ENCODE peak calls at places on chromosome 19, in eight cellular contexts. A, R, Q, Z, U, E, P and W are unnamed samples.

GRCh38 chr19:7595466-7596133 is at the start of gene CAMSAP3:
- DNase-seq in A (no peak), R (peak), Q (no peak), Z (no peak), U (no peak), E (no peak), P (no peak), W (no peak)

GRCh38 chr19:13986348-13986904 is 19.7 kb downstream of the RFX1 start:
- DNase-seq in A (peak), R (peak), Q (peak), Z (peak), U (peak), E (peak), P (peak), W (peak)

GRCh38 chr19:39212377-39212742 is 8.3 kb upstream of the SYCN start:
- DNase-seq in A (no peak), R (peak), Q (no peak), Z (no peak), U (no peak), E (no peak), P (no peak), W (no peak)

GRCh38 chr19:6589711-6590457 is 1.1 kb downstream of the CD70 start:
- DNase-seq in A (no peak), R (no peak), Q (no peak), Z (no peak), U (no peak), E (peak), P (no peak), W (no peak)

GRCh38 chr19:16306728-16307402 is 17.8 kb upstream of the KLF2 start:
- DNase-seq in A (no peak), R (no peak), Q (no peak), Z (no peak), U (no peak), E (no peak), P (no peak), W (no peak)

GRCh38 chr19:32416749-32417469 is 11.3 kb downstream of the DPY19L3 start:
- DNase-seq in A (no peak), R (no peak), Q (peak), Z (no peak), U (no peak), E (no peak), P (no peak), W (no peak)

GRCh38 chr19:6740589-6741348 is 1.3 kb downstream of the TRIP10 start:
- DNase-seq in A (peak), R (no peak), Q (peak), Z (peak), U (peak), E (peak), P (no peak), W (no peak)

GRCh38 chr19:55585658-55586339 is 5.2 kb upstream of the ZNF579 start:
- DNase-seq in A (peak), R (peak), Q (peak), Z (peak), U (peak), E (peak), P (no peak), W (no peak)

GRCh38 chr19:2266183-2266993 is 10.2 kb upstream of the JSRP1 start:
- DNase-seq in A (peak), R (peak), Q (peak), Z (peak), U (peak), E (peak), P (no peak), W (no peak)

GRCh38 chr19:55857149-55857548 is 20.8 kb downstream of the NLRP4 start:
- DNase-seq in A (no peak), R (no peak), Q (no peak), Z (no peak), U (no peak), E (no peak), P (no peak), W (no peak)

GRCh38 chr19:54062643-54063042 is 1.1 kb downstream of the VSTM1 start:
- DNase-seq in A (no peak), R (peak), Q (no peak), Z (peak), U (peak), E (no peak), P (no peak), W (no peak)

GRCh38 chr19:37654118-37654517 is 1.1 kb downstream of the ZFP30 start:
- DNase-seq in A (no peak), R (no peak), Q (no peak), Z (no peak), U (no peak), E (no peak), P (no peak), W (no peak)

GRCh38 chr19:48381178-48381950 is 10.0 kb downstream of the KDELR1 start:
- DNase-seq in A (no peak), R (no peak), Q (no peak), Z (no peak), U (no peak), E (no peak), P (no peak), W (no peak)

GRCh38 chr19:7250057-7250596 is 44.1 kb downstream of the INSR start:
- DNase-seq in A (no peak), R (no peak), Q (no peak), Z (no peak), U (no peak), E (no peak), P (no peak), W (no peak)

GRCh38 chr19:14512420-14512961 is 5.7 kb downstream of the DNAJB1 start:
- DNase-seq in A (no peak), R (no peak), Q (no peak), Z (no peak), U (no peak), E (no peak), P (no peak), W (no peak)

GRCh38 chr19:1060689-1061088 is 6.3 kb upstream of the ARHGAP45 start:
- DNase-seq in A (no peak), R (no peak), Q (no peak), Z (no peak), U (no peak), E (no peak), P (no peak), W (no peak)

GRCh38 chr19:1061987-1062386 is 5.0 kb upstream of the ARHGAP45 start:
- DNase-seq in A (no peak), R (no peak), Q (no peak), Z (no peak), U (no peak), E (no peak), P (no peak), W (no peak)

GRCh38 chr19:1063909-1064660 is 2.9 kb upstream of the ARHGAP45 start:
- DNase-seq in A (no peak), R (no peak), Q (no peak), Z (no peak), U (no peak), E (no peak), P (no peak), W (no peak)

GRCh38 chr19:1063030-1063908 is 3.7 kb upstream of the ARHGAP45 start:
- DNase-seq in A (no peak), R (no peak), Q (no peak), Z (no peak), U (no peak), E (no peak), P (no peak), W (no peak)

GRCh38 chr19:1062387-1063029 is 4.5 kb upstream of the ARHGAP45 start:
- DNase-seq in A (no peak), R (no peak), Q (no peak), Z (no peak), U (no peak), E (no peak), P (no peak), W (no peak)
- TF ChIP-seq POLR2A in A (no peak), R (no peak), Q (no peak), Z (no peak), U (no peak), E (no peak), P (no peak), W (no peak)

GRCh38 chr19:33521480-33522370 is at the start of gene PEPD:
- DNase-seq in A (peak), R (peak), Q (peak), Z (peak), U (peak), E (peak), P (peak), W (peak)
- TF ChIP-seq POLR2A in A (peak), R (peak), Q (peak), Z (no peak), U (peak), E (no peak), P (peak), W (peak)

GRCh38 chr19:10621966-10622365 is 3.4 kb upstream of the SLC44A2 start:
- DNase-seq in A (no peak), R (no peak), Q (no peak), Z (no peak), U (no peak), E (no peak), P (no peak), W (no peak)

GRCh38 chr19:10625762-10626138 is 397 bp downstream of the SLC44A2 start:
- DNase-seq in A (no peak), R (no peak), Q (no peak), Z (no peak), U (no peak), E (no peak), P (no peak), W (no peak)

GRCh38 chr19:10620786-10621185 is 4.6 kb upstream of the SLC44A2 start:
- DNase-seq in A (no peak), R (no peak), Q (no peak), Z (no peak), U (no peak), E (no peak), P (no peak), W (no peak)

GRCh38 chr19:10624585-10624984 is 768 bp upstream of the SLC44A2 start:
- DNase-seq in A (no peak), R (no peak), Q (no peak), Z (no peak), U (no peak), E (no peak), P (no peak), W (no peak)

DNA sequence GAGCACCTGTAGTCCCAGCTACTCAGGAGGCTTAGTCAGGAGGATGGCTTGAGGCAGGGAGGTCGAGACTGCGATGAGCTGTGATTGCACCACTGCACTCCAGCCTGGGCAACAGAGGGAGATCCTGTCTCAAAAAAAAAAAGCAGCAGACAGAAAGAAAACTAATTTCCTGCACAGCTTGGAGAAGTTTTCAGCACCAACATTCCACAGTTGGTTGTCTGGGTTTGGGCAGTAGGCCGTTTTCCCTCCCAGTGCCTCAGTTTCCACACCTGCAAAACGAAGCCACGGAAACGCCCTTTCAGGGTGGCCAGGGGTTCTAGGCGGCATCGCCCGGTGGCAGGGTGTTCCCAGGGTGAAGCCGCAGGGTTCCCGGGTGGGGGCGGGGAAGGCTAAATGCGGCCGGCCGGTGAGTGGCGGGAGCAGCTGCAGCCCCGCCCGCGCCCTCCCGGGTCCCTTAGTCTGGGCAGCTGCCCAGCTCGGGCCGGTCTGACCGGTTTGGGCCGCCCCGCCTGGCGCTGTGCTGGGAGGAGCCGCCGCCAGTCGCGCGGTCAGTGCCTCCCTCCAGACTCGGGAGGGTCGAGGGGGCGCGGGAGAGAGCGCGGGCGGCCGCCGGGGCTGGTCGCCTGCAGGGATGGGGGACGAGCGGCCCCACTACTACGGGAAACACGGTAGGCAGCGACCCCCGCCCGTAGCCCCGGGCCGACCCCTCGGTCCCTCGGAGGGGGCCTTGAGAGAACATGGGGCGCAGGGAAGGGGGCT is at the start of gene SLC44A2:
- DNase-seq in A (peak), R (peak), Q (peak), Z (peak), U (peak), E (peak), P (no peak), W (no peak)
- TF ChIP-seq POLR2A in A (peak), R (no peak), Q (no peak), Z (no peak), U (peak), E (no peak), P (no peak), W (peak)

DNA sequence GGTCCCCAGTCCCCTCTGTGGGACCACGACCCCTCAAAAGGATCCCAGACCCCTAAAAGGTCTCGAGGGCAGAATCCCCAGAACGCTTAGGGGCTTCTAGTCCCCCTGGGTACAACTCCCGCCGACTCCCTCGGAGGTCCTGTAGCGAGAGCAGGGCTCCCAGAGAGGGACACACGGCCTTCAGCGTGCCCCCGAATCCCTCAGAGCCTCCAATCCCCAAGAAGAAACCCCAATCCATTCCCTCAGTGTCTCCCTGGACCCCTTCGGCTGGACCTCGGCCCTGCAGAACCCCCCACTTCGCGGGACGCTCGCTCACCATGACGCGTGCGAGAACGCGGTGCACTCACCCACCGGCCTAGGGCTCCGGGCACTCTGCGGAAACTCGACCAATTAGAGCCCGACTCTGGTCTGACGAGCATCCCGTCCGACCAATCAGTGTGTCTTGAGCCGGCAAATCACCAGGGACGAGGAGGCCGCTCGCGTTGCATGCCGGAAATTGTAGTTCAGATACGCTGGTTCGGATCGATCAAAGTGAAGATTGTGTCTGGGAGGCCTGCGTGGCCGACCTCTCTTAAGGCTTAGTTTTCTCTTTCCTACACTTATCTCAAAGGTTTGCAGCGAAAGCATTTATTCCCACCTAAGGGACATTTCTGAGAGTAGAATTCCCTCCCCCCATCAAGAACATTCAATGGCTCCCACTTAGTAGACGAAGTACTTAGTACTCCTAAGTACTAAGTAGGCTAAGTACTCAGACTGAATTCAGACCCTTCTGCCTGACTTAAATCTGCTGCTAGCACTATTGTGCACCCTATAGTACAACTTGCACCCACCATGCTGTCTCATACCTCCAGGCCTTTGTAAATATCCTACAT is at the start of gene TMEM161A:
- DNase-seq in A (peak), R (peak), Q (peak), Z (peak), U (peak), E (peak), P (peak), W (peak)
- TF ChIP-seq POLR2A in A (peak), R (peak), Q (peak), Z (peak), U (peak), E (no peak), P (peak), W (no peak)

DNA sequence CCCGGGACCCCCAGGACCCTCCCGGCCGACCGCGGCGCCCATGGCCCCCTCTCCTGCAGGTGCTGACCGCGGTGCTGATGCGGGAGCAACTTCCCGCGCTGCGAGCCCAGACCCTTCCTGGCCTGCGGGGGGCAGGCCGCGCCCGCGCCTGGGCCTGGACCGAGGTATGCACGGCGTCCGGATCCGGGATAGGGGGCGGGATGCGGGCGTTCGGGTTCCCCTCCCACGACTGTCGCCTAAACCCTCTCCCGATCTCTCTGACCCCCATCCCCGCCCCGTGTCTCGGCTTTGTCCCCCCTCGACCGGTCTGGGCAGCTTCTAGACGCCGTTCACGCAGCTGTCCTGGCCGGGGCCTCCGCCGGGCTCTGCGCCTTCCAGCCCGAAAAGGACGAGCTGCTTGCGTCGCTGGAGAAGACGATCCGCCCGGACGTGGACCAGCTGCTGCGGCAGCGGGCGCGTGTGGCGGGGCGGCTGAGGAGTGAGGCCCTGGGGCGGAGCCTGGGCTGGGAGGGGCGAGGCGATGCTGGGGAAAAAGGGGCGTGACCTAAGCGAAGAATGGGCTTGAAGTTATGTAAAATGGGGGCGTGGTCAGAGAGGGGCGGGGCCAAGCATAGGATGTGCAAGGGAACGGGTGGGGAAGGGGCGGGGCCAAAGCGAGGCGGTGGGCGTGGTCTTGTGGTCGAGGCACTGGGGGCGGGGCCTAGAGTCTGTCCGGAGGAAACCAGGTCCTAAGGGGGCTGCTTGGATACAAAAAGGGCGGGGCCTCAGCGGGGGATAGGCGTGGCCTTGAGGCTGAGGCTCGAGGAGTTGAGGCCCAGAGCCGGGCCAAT is 15.9 kb upstream of the COLGALT1 start:
- DNase-seq in A (peak), R (peak), Q (peak), Z (peak), U (peak), E (peak), P (peak), W (peak)
- TF ChIP-seq POLR2A in A (peak), R (no peak), Q (no peak), Z (no peak), U (no peak), E (no peak), P (no peak), W (no peak)

DNA sequence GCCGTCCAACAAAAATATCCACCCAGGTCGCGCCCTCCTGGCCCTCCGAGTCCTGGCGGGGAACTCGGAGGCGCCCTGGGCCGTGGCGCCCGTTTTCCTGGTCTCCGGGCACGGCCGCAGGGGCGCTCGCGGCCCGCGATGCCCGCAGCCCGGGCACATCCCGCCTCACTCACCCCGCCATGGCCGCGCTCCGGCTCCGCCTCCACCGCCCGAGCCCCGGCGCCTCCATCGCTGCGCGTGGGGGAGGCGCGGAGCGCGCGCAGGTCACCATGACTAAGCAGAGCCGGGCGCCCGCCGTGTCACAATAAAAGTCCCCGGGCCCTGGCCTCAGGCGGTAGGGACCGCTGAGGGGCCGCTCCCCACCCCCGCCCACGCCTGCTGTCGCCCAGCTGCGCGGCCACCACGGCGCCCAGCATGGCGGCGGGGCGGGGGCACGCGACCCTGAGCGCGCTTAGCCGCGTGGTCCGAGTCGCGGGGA is 593 bp downstream of the KEAP1 start:
- DNase-seq in A (peak), R (peak), Q (peak), Z (peak), U (peak), E (peak), P (peak), W (peak)
- TF ChIP-seq POLR2A in A (peak), R (peak), Q (peak), Z (no peak), U (no peak), E (no peak), P (peak), W (no peak)

GRCh38 chr19:46251415-46251814 is 21.9 kb downstream of the IGFL1 start:
- DNase-seq in A (no peak), R (no peak), Q (no peak), Z (no peak), U (no peak), E (no peak), P (no peak), W (no peak)

GRCh38 chr19:46254776-46255175 is 25.2 kb downstream of the IGFL1 start:
- DNase-seq in A (no peak), R (no peak), Q (no peak), Z (no peak), U (no peak), E (no peak), P (no peak), W (no peak)

DNA sequence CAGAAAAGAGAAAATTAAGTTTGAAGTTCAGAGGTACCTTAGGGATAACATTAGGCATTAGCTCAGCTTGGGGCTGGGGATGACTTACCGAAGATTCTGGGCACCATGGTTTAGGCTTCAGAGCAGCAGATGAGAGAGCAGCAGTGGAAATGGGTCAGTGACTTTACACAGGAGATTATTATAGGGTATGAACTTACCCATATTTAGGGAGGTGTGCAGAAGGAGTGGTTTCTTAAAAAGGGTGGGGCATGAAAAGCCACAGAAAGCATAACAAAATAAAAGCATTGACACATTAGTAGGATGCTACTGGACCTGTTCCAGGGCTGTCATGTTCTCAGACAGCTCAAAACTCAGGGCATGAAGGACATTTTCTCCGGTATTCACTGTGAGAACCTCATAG is 20.5 kb downstream of the IGFL1 start:
- DNase-seq in A (no peak), R (no peak), Q (no peak), Z (no peak), U (no peak), E (peak), P (no peak), W (no peak)
- TF ChIP-seq POLR2A in A (no peak), R (no peak), Q (no peak), Z (no peak), U (no peak), E (no peak), P (no peak), W (no peak)

GRCh38 chr19:52962394-52963228 is at the start of gene ZNF816:
- DNase-seq in A (peak), R (peak), Q (peak), Z (peak), U (peak), E (peak), P (peak), W (peak)
- TF ChIP-seq POLR2A in A (peak), R (no peak), Q (peak), Z (no peak), U (peak), E (no peak), P (peak), W (no peak)